ENCODE peak calls at places on chromosomes 12 and 14, in seven cellular contexts. G is AG04450; W is globus pallidus; C is HTR-8/SVneo; A is retinal pigment epithelial cell; Z is activated T-cell treated with anti-CD3 and anti-CD28 coated beads, Interleukin-2, amount 50 U/mL, for 24 hours; J is midbrain. I is an unnamed sample.

GRCh38 chr14:61167642-61168041 is 113.5 kb downstream of the TMEM30B start:
- DNase-seq in C (no peak), W (no peak), A (no peak), G (no peak), Z (no peak), J (no peak), I (no peak)

GRCh38 chr12:15208140-15208539 is 13.1 kb downstream of the RERG start:
- DNase-seq in A (no peak), W (no peak), J (no peak), Z (no peak), C (no peak), G (no peak), I (no peak)

GRCh38 chr12:62919827-62920226 is 15.1 kb downstream of the PPM1H start:
- DNase-seq in Z (no peak), C (peak), W (peak), A (no peak), G (peak), J (peak), I (no peak)

GRCh38 chr14:76304536-76305473 is 71.1 kb upstream of the ESRRB start:
- DNase-seq in A (no peak), W (no peak), G (no peak), J (no peak), Z (no peak), C (no peak), I (no peak)

GRCh38 chr14:83478741-83479140 is 1945.1 kb upstream of the SEL1L start:
- DNase-seq in J (no peak), G (no peak), W (no peak), C (peak), Z (no peak), A (peak), I (no peak)

GRCh38 chr14:55180006-55180405 is 11.4 kb downstream of the DLGAP5 start:
- DNase-seq in C (no peak), J (no peak), Z (no peak), W (no peak), A (no peak), G (no peak), I (no peak)

GRCh38 chr14:105486974-105487448 is 325 bp downstream of the CRIP1 start:
- DNase-seq in W (no peak), J (no peak), C (no peak), A (no peak), G (no peak), Z (peak), I (no peak)

GRCh38 chr12:114697741-114698565 is 14.0 kb upstream of the TBX3 start:
- DNase-seq in W (no peak), G (no peak), Z (no peak), J (no peak), A (no peak), C (no peak), I (no peak)

GRCh38 chr12:89345830-89346740 is 6.2 kb downstream of the DUSP6 start:
- DNase-seq in G (no peak), W (peak), A (peak), J (peak), C (no peak), Z (no peak), I (no peak)

GRCh38 chr12:6827437-6827894 is 741 bp upstream of the P3H3 start:
- DNase-seq in W (peak), G (peak), A (no peak), C (peak), J (peak), Z (peak), I (peak)

GRCh38 chr14:103607822-103608221 is 21.2 kb upstream of the KLC1 start:
- DNase-seq in W (no peak), Z (peak), A (no peak), C (no peak), J (no peak), G (no peak), I (no peak)

GRCh38 chr12:75361408-75361807 is 26.9 kb downstream of the GLIPR1L1 start:
- DNase-seq in A (no peak), Z (no peak), C (no peak), W (no peak), J (no peak), G (no peak), I (no peak)

GRCh38 chr12:27163048-27163715 is 80.8 kb upstream of the C12orf71 start:
- DNase-seq in C (no peak), Z (no peak), G (no peak), A (no peak), W (no peak), J (no peak), I (no peak)

GRCh38 chr12:110104188-110104969 is 19.8 kb upstream of the IFT81 start:
- DNase-seq in C (no peak), A (no peak), J (no peak), G (no peak), W (no peak), Z (no peak), I (no peak)

GRCh38 chr14:101982621-101983020 is 18.2 kb downstream of the DYNC1H1 start:
- DNase-seq in C (no peak), G (no peak), Z (no peak), J (no peak), A (no peak), W (no peak), I (no peak)

GRCh38 chr14:103748539-103748867 is 32.9 kb downstream of the ZFYVE21 start:
- DNase-seq in W (no peak), G (no peak), J (no peak), Z (peak), A (no peak), C (no peak), I (no peak)

GRCh38 chr14:96409701-96410100 is 17.8 kb downstream of the AK7 start:
- DNase-seq in G (no peak), Z (no peak), J (no peak), C (no peak), W (no peak), A (no peak), I (no peak)

GRCh38 chr12:50103767-50104321 is at the start of gene GPD1:
- DNase-seq in G (no peak), J (peak), W (peak), A (no peak), C (no peak), Z (no peak), I (peak)

I was measured in D721Med.